ENCODE peak calls at places on chromosomes 1 and 21, in eight cellular contexts. H is IMR-90, Y is lower lobe of right lung, J is uterus, Z is breast epithelium, U is WERI-Rb-1, P is endodermal cell, S is HCT116. T is an unnamed sample.

GRCh38 chr1:119816407-119816806 is 5.1 kb upstream of the REG4 start:
- DNase-seq in H (peak; percentile 58), Y (no peak), J (no peak), Z (no peak), U (no peak), P (no peak), S (no peak), T (no peak)

GRCh38 chr1:48859429-48859828 is 82.7 kb upstream of the BEND5 start:
- DNase-seq in H (no peak), Y (no peak), J (no peak), Z (no peak), U (no peak), P (no peak), S (no peak), T (no peak)

GRCh38 chr1:100455478-100456072 is 82.4 kb upstream of the GPR88 start:
- DNase-seq in H (peak; percentile 16), Y (no peak), J (no peak), Z (no peak), U (no peak), P (no peak), S (no peak), T (no peak)

GRCh38 chr1:151371744-151372410 is 628 bp downstream of the SELENBP1 start:
- DNase-seq in H (peak; percentile 35), Y (peak; percentile 67), J (peak; percentile 68), Z (no peak), U (no peak), P (no peak), S (no peak), T (peak; percentile 79)

GRCh38 chr1:30969903-30970302 is 61.3 kb upstream of the SDC3 start:
- DNase-seq in H (no peak), Y (no peak), J (no peak), Z (no peak), U (no peak), P (no peak), S (no peak), T (no peak)

GRCh38 chr1:32877211-32878110 is 6.7 kb upstream of the FNDC5 start:
- DNase-seq in H (no peak), Y (no peak), J (no peak), Z (no peak), U (no peak), P (peak; percentile 36), S (no peak), T (no peak)

GRCh38 chr1:168110896-168111545 is 25.7 kb downstream of the GPR161 start:
- DNase-seq in H (no peak), Y (no peak), J (no peak), Z (no peak), U (no peak), P (peak; percentile 71), S (peak; percentile 12), T (no peak)

GRCh38 chr21:34670220-34670961 is 1.6 kb downstream of the CLIC6 start:
- DNase-seq in H (no peak), Y (no peak), J (no peak), Z (no peak), U (no peak), P (peak; percentile 83), S (no peak), T (no peak)

GRCh38 chr1:173269490-173270230 is 62.5 kb upstream of the TNFSF4 start:
- DNase-seq in H (peak; percentile 89), Y (no peak), J (no peak), Z (no peak), U (no peak), P (no peak), S (peak; percentile 37), T (no peak)

GRCh38 chr1:173266845-173267244 is 59.7 kb upstream of the TNFSF4 start:
- DNase-seq in H (no peak), Y (no peak), J (no peak), Z (no peak), U (no peak), P (no peak), S (no peak), T (no peak)

GRCh38 chr1:173268261-173268660 is 61.1 kb upstream of the TNFSF4 start:
- DNase-seq in H (no peak), Y (no peak), J (no peak), Z (no peak), U (no peak), P (no peak), S (no peak), T (no peak)

GRCh38 chr1:173268786-173269277 is 61.7 kb upstream of the TNFSF4 start:
- DNase-seq in H (no peak), Y (no peak), J (no peak), Z (no peak), U (no peak), P (no peak), S (no peak), T (no peak)

GRCh38 chr1:173267453-173267945 is 60.4 kb upstream of the TNFSF4 start:
- DNase-seq in H (peak; percentile 66), Y (no peak), J (no peak), Z (no peak), U (peak; percentile 46), P (no peak), S (no peak), T (no peak)
- H3K4me3 ChIP-seq in H (no peak overlapping the region), Y (no peak overlapping the region), J (no peak overlapping the region), Z (no peak overlapping the region), U (no peak overlapping the region), P (no peak overlapping the region), S (no peak overlapping the region), T (no peak overlapping the region)

GRCh38 chr1:164087893-164088292 is 471.1 kb upstream of the PBX1 start:
- DNase-seq in H (no peak), Y (no peak), J (no peak), Z (no peak), U (no peak), P (no peak), S (no peak), T (no peak)

GRCh38 chr1:164093543-164093942 is 465.4 kb upstream of the PBX1 start:
- DNase-seq in H (no peak), Y (no peak), J (no peak), Z (no peak), U (no peak), P (no peak), S (no peak), T (no peak)

DNA sequence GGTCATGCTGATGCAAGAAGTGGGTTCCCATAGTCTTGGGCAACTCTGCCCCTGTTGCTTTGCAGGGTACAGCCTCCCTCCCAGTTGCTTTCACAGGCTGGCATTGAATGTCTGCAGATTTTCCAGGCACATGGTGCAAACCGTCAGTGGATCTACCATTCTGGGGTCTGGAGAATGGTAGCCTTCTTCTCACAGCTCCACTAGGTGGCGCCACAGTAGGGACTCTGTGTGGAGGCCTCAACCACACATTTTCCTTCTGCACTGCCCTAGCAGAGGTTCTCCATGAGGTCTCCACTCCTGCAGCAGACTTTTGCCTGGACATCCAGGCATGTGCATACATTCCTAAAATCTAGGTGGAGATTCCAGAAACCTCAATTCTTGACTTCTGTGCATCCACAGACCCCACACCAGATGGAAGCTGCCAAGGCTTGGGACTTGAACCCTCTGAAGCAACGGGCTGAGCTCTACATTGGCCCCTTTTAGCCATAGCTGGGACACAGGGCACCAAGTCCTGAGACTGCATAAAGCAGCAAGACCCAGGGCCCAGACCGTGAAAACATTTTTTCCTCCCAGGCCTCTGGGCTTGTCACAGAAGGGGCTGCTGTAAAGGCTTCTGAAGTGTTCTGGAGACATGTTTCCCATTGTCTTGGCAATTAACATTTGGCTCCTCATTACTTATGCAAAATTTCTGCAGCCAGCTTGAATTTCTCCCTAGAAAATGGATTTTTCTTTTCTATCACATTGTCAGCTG is 466.2 kb upstream of the PBX1 start:
- DNase-seq in H (peak; percentile 0), Y (peak; percentile 36), J (no peak), Z (no peak), U (peak; percentile 59), P (peak; percentile 57), S (no peak), T (peak; percentile 28)
- H3K9me3 ChIP-seq in H (no peaks in the 10 kb centered on the region), Y (peaks cover 9% of the 10 kb centered on the region), J (no peaks in the 10 kb centered on the region), Z (peaks cover 19% of the 10 kb centered on the region), U (peaks cover 12% of the 10 kb centered on the region), P (peaks cover 18% of the 10 kb centered on the region), S (peaks cover 3% of the 10 kb centered on the region), T (peaks cover 8% of the 10 kb centered on the region)

GRCh38 chr1:909861-910310 is 13.8 kb upstream of the SAMD11 start:
- DNase-seq in H (no peak), Y (no peak), J (peak; percentile 27), Z (no peak), U (no peak), P (no peak), S (no peak), T (peak; percentile 21)

GRCh38 chr1:912740-913301 is 10.9 kb upstream of the SAMD11 start:
- DNase-seq in H (no peak), Y (peak; percentile 43), J (peak; percentile 14), Z (no peak), U (peak; percentile 68), P (peak; percentile 83), S (no peak), T (peak; percentile 40)

GRCh38 chr1:911875-912739 is 11.6 kb upstream of the SAMD11 start:
- DNase-seq in H (no peak), Y (no peak), J (peak; percentile 17), Z (no peak), U (peak; percentile 77), P (peak; percentile 32), S (no peak), T (no peak)

GRCh38 chr1:910881-911721 is 12.6 kb upstream of the SAMD11 start:
- DNase-seq in H (peak; percentile 31), Y (no peak), J (peak; percentile 67), Z (no peak), U (peak; percentile 81), P (peak; percentile 38), S (no peak), T (no peak)

DNA sequence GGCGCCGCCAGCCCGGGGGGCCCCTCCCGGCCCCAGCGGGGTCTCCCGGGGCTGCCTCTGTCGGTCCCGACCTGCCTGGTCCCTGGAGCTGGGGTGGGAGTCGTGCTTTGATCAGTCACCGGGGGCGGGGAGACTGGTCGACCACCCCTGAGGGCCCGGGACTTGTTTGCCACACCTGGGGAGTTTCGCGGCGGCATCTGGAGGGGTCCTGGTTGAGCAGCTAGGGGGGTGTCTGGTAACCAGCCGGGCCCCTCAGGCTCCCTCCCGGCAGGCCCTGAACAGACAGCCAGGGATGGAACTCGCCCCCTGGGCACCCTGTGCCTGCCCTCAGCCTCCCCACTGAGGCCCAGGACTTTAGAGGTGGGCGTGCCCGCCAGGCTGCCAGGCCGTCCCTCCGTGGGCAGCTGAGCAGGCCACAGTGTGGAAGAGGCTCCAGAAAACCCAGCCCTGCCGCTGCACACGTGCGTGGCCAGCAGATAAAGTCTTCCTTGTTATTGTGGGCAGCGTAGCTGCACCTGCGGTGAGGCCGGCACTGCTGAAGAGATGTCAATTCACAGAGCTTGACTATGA is 13.3 kb upstream of the SAMD11 start:
- DNase-seq in H (no peak), Y (peak; percentile 41), J (peak; percentile 25), Z (no peak), U (no peak), P (peak; percentile 39), S (no peak), T (peak; percentile 49)
- H3K4me3 ChIP-seq in H (no peak overlapping the region), Y (no peak overlapping the region), J (no peak overlapping the region), Z (peak overlapping the region; percentile 56), U (no peak overlapping the region), P (no peak overlapping the region), S (no peak overlapping the region), T (no peak overlapping the region)

GRCh38 chr1:247184254-247184653 is 12.4 kb upstream of the ZNF124 start:
- DNase-seq in H (no peak), Y (no peak), J (no peak), Z (no peak), U (no peak), P (no peak), S (no peak), T (no peak)

GRCh38 chr1:247193958-247194357 is 22.1 kb upstream of the ZNF124 start:
- DNase-seq in H (no peak), Y (no peak), J (no peak), Z (no peak), U (no peak), P (no peak), S (no peak), T (no peak)

DNA sequence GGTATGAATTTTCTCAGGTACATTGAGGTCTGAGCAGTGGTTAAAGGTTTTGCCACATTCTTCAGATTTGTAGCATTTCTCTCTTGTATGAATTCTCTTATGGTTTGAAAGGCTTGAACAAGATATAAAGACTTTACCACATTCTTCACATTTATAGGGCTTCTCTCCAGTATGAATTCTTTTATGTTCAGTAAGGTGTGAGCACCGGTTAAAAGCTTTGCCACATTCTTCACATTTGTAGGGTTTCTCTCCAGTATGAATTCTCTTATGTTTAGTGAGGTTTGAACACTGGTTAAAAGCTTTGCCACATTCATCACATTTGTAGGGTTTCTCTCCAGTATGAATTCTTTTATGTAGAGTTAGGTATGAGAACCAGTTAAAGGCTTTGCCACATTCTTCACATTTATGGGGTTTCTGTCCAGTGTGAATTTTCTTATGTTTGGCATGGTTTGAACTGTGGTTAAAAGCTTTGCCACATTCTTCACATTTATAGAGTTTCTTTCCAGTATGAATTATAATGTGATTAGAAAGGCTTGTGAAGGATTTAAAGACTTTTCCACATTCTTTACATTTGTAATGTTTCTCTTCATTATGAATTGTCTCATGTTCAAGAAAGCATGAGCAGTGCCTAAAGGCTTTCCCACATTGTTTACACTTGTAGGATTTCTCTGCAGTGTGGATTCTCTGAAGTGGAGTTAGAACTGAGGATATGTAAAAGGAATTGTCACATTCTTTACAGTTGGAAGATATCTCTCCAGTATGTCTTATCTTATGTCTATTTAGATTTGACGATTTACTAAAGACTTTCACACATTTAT is 18.4 kb upstream of the ZNF124 start:
- DNase-seq in H (no peak), Y (no peak), J (no peak), Z (no peak), U (no peak), P (no peak), S (no peak), T (no peak)
- H3K9me3 ChIP-seq in H (peaks cover 15% of the 10 kb centered on the region), Y (peaks cover 88% of the 10 kb centered on the region), J (no peaks in the 10 kb centered on the region), Z (peaks cover 48% of the 10 kb centered on the region), U (peaks cover 14% of the 10 kb centered on the region), P (peaks cover 79% of the 10 kb centered on the region), S (peaks cover 10% of the 10 kb centered on the region), T (peaks cover 82% of the 10 kb centered on the region)

T was measured in mucosa of descending colon.